ENCODE peak calls at places on chromosome 11, in eight cellular contexts. L, Z, S, H, I, D, A and G are unnamed samples.

GRCh38 chr11:128776088-128776433 is 82.2 kb downstream of the FLI1 start:
- DNase-seq in A (no peak), I (no peak), S (no peak), H (no peak), Z (peak; percentile 21), D (no peak), L (peak; percentile 47), G (no peak)

GRCh38 chr11:15941206-15941770 is 415.1 kb downstream of the SOX6 start:
- DNase-seq in Z (peak; percentile 37), L (no peak), H (no peak), S (no peak), D (peak; percentile 88), A (peak; percentile 19), I (no peak), G (peak; percentile 76)

GRCh38 chr11:25711008-25711407 is 620.9 kb upstream of the ANO3 start:
- DNase-seq in D (no peak), L (no peak), S (no peak), A (no peak), Z (no peak), I (no peak), H (no peak), G (no peak)

GRCh38 chr11:97259884-97260283 is 870.1 kb downstream of the JRKL start:
- DNase-seq in L (no peak), S (no peak), Z (no peak), I (no peak), A (no peak), H (no peak), D (no peak), G (no peak)

GRCh38 chr11:77592727-77593126 is 3.0 kb downstream of the AQP11 start:
- DNase-seq in H (peak; percentile 74), I (no peak), S (peak; percentile 70), L (no peak), A (no peak), Z (no peak), D (no peak), G (no peak)

GRCh38 chr11:20363500-20364411 is at the start of gene HTATIP2:
- DNase-seq in A (peak; percentile 70), D (peak; percentile 80), L (peak; percentile 81), H (peak; percentile 74), S (peak; percentile 49), I (peak; percentile 33), Z (peak; percentile 84), G (peak; percentile 86)

GRCh38 chr11:128567130-128567529 is 20.2 kb downstream of the ETS1 start:
- DNase-seq in Z (no peak), A (no peak), S (no peak), I (no peak), L (no peak), H (no peak), D (no peak), G (no peak)

GRCh38 chr11:132402056-132402684 is 1031.8 kb downstream of the NTM start:
- DNase-seq in I (peak; percentile 51), L (peak; percentile 68), Z (peak; percentile 3), H (peak; percentile 95), A (no peak), S (peak; percentile 87), D (peak; percentile 88), G (peak; percentile 10)

GRCh38 chr11:78564889-78565467 is 9.7 kb downstream of the NARS2 start:
- DNase-seq in D (no peak), L (no peak), Z (no peak), H (no peak), S (no peak), A (no peak), I (no peak), G (no peak)

GRCh38 chr11:27718853-27719574 is 18.8 kb upstream of the BDNF start:
- DNase-seq in D (peak; percentile 95), Z (no peak), A (no peak), H (peak; percentile 22), L (no peak), S (peak; percentile 69), I (peak; percentile 65), G (no peak)

GRCh38 chr11:97756571-97757335 is 1264.0 kb upstream of the CNTN5 start:
- DNase-seq in S (no peak), D (no peak), L (no peak), A (no peak), Z (no peak), I (no peak), H (no peak), G (no peak)

GRCh38 chr11:45399166-45399565 is 113.0 kb upstream of the SYT13 start:
- DNase-seq in S (no peak), Z (no peak), I (no peak), D (no peak), A (no peak), L (no peak), H (no peak), G (no peak)

GRCh38 chr11:93986716-93987115 is 34.4 kb upstream of the HEPHL1 start:
- DNase-seq in L (no peak), Z (no peak), A (no peak), I (peak; percentile 10), S (peak; percentile 82), H (peak; percentile 78), D (no peak), G (no peak)

GRCh38 chr11:106271126-106271525 is 193.7 kb downstream of the AASDHPPT start:
- DNase-seq in D (no peak), I (no peak), Z (no peak), A (no peak), L (no peak), S (no peak), H (no peak), G (no peak)

GRCh38 chr11:78876686-78877085 is 302.0 kb upstream of the NARS2 start:
- DNase-seq in D (no peak), I (no peak), Z (no peak), H (no peak), A (no peak), L (no peak), S (no peak), G (no peak)

GRCh38 chr11:2776351-2777061 is 76.7 kb upstream of the KCNQ1OT1 start:
- DNase-seq in D (no peak), I (no peak), H (no peak), L (peak; percentile 38), Z (no peak), A (no peak), S (no peak), G (no peak)

GRCh38 chr11:71200761-71201160 is 51.6 kb downstream of the SHANK2 start:
- DNase-seq in I (no peak), A (no peak), D (no peak), S (no peak), L (no peak), Z (no peak), H (no peak), G (no peak)

GRCh38 chr11:3195251-3196160 is 23.1 kb downstream of the MRGPRG start:
- DNase-seq in A (no peak), D (peak; percentile 71), L (no peak), Z (no peak), I (peak; percentile 14), H (no peak), S (no peak), G (no peak)